ENCODE peak calls at places on chromosomes 2 and 18, in six cellular contexts. Y is CD4-positive, CD25-positive, alpha-beta regulatory T cell; D is left ventricle myocardium inferior; G is ovary; J is heart left ventricle; L is CD8-positive, alpha-beta memory T cell. T is an unnamed sample. For H3K36me3, the result is how much of the 10 kb centered on the place peaks cover.

GRCh38 chr2:84768840-84769239 is 112.0 kb downstream of the TRABD2A start:
- DNase-seq in G (no peak), L (no peak), D (no peak), J (no peak), Y (no peak), T (no peak)

GRCh38 chr2:20680744-20681143 is 13.8 kb downstream of the GDF7 start:
- DNase-seq in J (no peak), Y (no peak), G (no peak), D (no peak), L (no peak), T (no peak)

GRCh38 chr2:239161711-239162140 is 239.1 kb downstream of the HDAC4 start:
- DNase-seq in G (no peak), L (no peak), Y (no peak), D (peak), J (no peak), T (peak)

GRCh38 chr2:95531254-95531771 is 46.8 kb upstream of the TRIM43B start:
- DNase-seq in G (no peak), D (no peak), J (no peak), L (no peak), Y (no peak), T (no peak)

GRCh38 chr18:54359233-54359632 is 1.5 kb downstream of the C18orf54 start:
- DNase-seq in G (no peak), D (no peak), Y (no peak), L (no peak), J (no peak), T (no peak)

GRCh38 chr2:46666044-46666662 is 186.8 kb downstream of the TMEM247 start:
- DNase-seq in Y (no peak), G (peak), J (peak), L (no peak), D (peak), T (peak)

GRCh38 chr2:138103156-138103555 is 138.9 kb downstream of the HNMT start:
- DNase-seq in Y (no peak), D (no peak), G (no peak), L (no peak), J (no peak), T (no peak)

GRCh38 chr2:189179607-189179979 is at the start of gene COL5A2:
- DNase-seq in L (no peak), J (peak), Y (no peak), D (peak), G (peak), T (peak)

GRCh38 chr2:180618570-180618969 is 361.8 kb upstream of the UBE2E3 start:
- DNase-seq in J (no peak), D (no peak), L (no peak), G (no peak), Y (no peak), T (no peak)

GRCh38 chr2:122423934-122424333 is 668.5 kb downstream of the TSN start:
- DNase-seq in D (no peak), Y (no peak), G (no peak), J (no peak), L (no peak), T (no peak)

GRCh38 chr2:108171652-108172051 is 68.1 kb upstream of the SULT1C3 start:
- DNase-seq in D (no peak), J (no peak), L (no peak), Y (no peak), G (no peak), T (no peak)

GRCh38 chr2:241125626-241126025 is 23.5 kb upstream of the MTERF4 start:
- DNase-seq in L (no peak), J (no peak), D (no peak), Y (peak), G (no peak), T (peak)

GRCh38 chr2:50491541-50492114 is 540.3 kb downstream of the NRXN1 start:
- DNase-seq in L (no peak), G (no peak), Y (peak), D (no peak), J (peak), T (no peak)

GRCh38 chr2:118847447-118848172 is at the start of gene EN1:
- DNase-seq in Y (peak), G (no peak), D (no peak), L (no peak), J (no peak), T (no peak)

GRCh38 chr2:39099820-39100728 is 20.8 kb downstream of the SOS1 start:
- DNase-seq in L (no peak), G (no peak), Y (peak), J (no peak), D (no peak), T (no peak)

GRCh38 chr18:49520661-49521145 is 33.7 kb upstream of the C18orf32 start:
- DNase-seq in J (no peak), Y (no peak), G (no peak), L (no peak), D (no peak), T (no peak)

GRCh38 chr18:47970664-47971523 is 40.4 kb upstream of the SMAD2 start:
- DNase-seq in J (no peak), D (no peak), Y (no peak), L (no peak), G (no peak), T (no peak)

GRCh38 chr2:147223553-147223952 is 621.3 kb upstream of the ACVR2A start:
- DNase-seq in Y (no peak), D (no peak), L (no peak), J (no peak), G (no peak), T (no peak)

GRCh38 chr2:3682811-3683210 is 20.6 kb upstream of the DCDC2C start:
- DNase-seq in L (no peak), J (no peak), D (no peak), Y (no peak), G (no peak), T (no peak)

GRCh38 chr2:181306785-181307184 is 150.4 kb upstream of the ITGA4 start:
- DNase-seq in G (no peak), L (no peak), D (no peak), J (no peak), Y (peak), T (no peak)

GRCh38 chr2:143704432-143705106 is 575.4 kb downstream of the ARHGAP15 start:
- DNase-seq in G (no peak), J (no peak), L (no peak), Y (no peak), D (no peak), T (no peak)

GRCh38 chr18:525066-525797 is 24.7 kb upstream of the COLEC12 start:
- DNase-seq in G (peak), D (no peak), J (no peak), L (no peak), Y (no peak), T (no peak)

GRCh38 chr2:134900151-134900550 is 18.5 kb upstream of the CCNT2 start:
- DNase-seq in D (no peak), J (no peak), G (no peak), L (no peak), Y (no peak), T (no peak)

GRCh38 chr2:154827286-154827685 is 128.8 kb downstream of the KCNJ3 start:
- DNase-seq in J (no peak), L (no peak), Y (no peak), D (no peak), G (no peak), T (no peak)

GRCh38 chr2:63834401-63834800 is 7.3 kb upstream of the UGP2 start:
- DNase-seq in L (no peak), D (no peak), Y (no peak), G (no peak), J (no peak), T (no peak)

GRCh38 chr2:214203199-214203598 is 207.7 kb upstream of the VWC2L start:
- DNase-seq in L (no peak), J (no peak), D (no peak), Y (no peak), G (no peak), T (no peak)

GRCh38 chr2:195756218-195756941 is 99.4 kb downstream of the SLC39A10 start:
- DNase-seq in G (no peak), Y (no peak), L (no peak), D (no peak), J (no peak), T (no peak)

GRCh38 chr2:230751062-230751461 is 38.4 kb downstream of the CAB39 start:
- DNase-seq in D (no peak), L (no peak), J (no peak), Y (peak), G (no peak), T (no peak)

GRCh38 chr2:37344453-37345361 is at the start of gene QPCT:
- DNase-seq in G (peak), J (peak), Y (peak), D (peak), L (peak), T (peak)

GRCh38 chr2:672606-672905 is 4.7 kb downstream of the TMEM18 start:
- DNase-seq in J (no peak), D (no peak), L (no peak), G (no peak), Y (no peak), T (no peak)

GRCh38 chr2:671787-672605 is 5.2 kb downstream of the TMEM18 start:
- DNase-seq in Y (no peak), J (no peak), G (no peak), D (no peak), L (no peak), T (no peak)

GRCh38 chr2:669323-669722 is 7.9 kb downstream of the TMEM18 start:
- DNase-seq in Y (no peak), L (no peak), G (no peak), D (no peak), J (no peak), T (no peak)

GRCh38 chr2:670637-671036 is 6.6 kb downstream of the TMEM18 start:
- DNase-seq in G (no peak), J (no peak), D (no peak), Y (no peak), L (no peak), T (no peak)

DNA sequence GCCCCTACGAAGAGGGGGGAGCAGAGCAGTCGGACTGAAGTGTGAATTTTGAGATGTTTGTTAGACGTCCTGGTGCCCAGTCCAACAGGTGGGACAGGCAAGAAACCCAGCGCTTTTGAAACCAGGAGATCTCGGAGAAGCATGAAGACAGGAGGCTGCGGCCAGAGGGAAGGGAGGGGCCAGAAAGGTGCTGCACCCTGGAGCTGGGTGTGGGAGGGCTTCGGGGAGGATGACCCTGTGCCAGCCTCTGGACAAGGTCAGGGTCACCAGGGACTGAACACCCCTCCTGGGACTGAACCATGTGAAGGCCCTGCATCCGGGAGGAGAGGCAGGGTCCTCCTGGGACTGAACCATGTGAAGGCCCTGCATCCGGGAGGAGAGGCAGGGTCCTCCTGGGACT is 6.1 kb downstream of the TMEM18 start:
- DNase-seq in G (no peak), J (no peak), Y (no peak), L (no peak), D (no peak), T (no peak)
- H3K36me3 ChIP-seq in G (under half), J (half or more), Y (under half), L (under half), D (half or more), T (half or more)

DNA sequence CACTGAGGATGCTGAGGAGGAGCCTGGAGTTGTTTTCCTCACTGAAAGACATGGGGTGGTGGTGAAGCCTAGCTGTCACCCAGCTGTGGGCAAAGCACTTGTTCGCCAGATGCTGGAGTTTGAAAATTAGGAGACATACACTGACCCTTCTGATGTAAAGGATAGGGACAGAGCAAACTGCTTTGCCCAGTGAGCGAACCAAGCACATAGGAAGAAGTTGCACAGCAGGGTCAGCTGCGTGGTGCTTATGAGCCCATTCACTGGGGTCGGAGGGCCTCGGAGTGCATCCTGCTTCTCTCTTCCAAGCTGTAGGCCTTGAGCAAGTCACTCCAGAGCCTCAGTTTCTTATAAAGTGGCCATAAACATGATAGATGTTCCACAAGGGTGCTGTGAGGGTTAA is 50.9 kb downstream of the HK2 start:
- DNase-seq in J (no peak), D (no peak), Y (no peak), G (no peak), L (no peak), T (no peak)
- H3K36me3 ChIP-seq in J (half or more), D (under half), Y (half or more), G (under half), L (under half), T (under half)

DNA sequence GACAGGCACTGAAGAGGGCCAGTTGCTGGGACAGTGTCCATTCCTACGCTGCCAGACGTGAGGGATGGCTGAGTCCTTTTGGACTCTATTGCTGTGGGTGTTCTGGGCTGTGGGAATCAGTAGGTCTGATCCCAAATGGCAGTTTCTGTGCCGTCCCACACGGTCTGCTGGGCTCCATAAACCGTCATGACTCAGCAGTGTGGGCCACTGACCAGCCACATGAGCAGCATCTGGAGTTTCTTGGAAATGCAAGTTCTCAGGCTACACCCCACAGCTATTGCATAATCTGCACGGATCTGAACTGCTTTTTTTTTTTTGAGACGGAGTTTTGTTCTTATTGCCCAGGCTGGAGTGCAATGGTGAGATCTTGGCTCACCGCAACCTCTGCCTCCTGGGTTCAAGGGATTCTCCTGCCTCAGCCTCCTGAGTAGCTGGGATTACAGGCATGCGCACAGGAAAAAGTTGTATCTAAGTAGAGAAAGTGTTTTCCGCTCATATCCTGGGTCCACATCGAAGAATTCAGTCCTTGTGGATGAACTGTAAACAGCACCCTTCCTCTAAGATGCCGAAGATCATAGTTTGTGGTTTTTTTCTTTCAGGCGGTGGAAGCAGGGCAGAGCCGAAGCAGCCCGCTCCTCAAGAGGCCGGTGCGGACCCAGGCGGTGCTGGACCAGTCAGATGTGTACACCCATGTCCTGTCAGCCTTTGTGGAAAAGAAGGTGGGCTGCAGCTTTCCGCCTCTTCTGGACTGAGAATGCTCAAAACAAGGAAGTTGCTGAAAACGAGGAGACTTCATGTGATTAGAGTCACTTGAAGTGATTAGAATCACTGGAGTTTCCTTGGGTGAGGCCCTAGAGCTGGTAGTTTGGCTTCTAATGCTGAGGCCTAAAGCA is 25.5 kb downstream of the RMC1 start:
- DNase-seq in Y (no peak), J (no peak), L (no peak), G (peak), D (peak), T (peak)
- H3K36me3 ChIP-seq in Y (half or more), J (half or more), L (half or more), G (under half), D (half or more), T (half or more)

DNA sequence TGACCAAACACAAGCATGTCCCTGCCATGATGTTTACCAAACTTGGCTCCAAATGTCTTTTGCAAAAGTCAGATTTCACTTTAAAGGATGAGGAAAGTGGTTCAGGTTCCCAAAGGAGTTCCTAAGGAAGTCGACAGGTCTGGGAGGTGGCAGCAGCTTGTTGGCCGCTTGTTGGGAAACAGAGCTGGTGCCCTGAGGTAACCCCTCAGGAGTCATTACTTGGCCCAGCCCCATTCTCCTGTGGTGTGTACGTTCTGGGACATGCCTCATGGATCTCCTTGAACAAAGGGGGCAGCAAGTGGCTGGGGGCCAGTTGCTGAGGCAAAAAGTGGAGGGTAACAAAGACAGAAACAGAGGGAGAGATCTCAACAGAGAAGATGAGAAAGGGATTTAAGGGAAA is 10.9 kb downstream of the TMBIM1 start:
- DNase-seq in J (no peak), G (no peak), L (no peak), Y (no peak), D (no peak), T (peak)
- H3K36me3 ChIP-seq in J (half or more), G (under half), L (half or more), Y (half or more), D (half or more), T (half or more)

GRCh38 chr2:10658914-10659257 is 30.9 kb downstream of the NOL10 start:
- DNase-seq in G (no peak), D (no peak), Y (no peak), J (no peak), L (no peak), T (no peak)
- H3K36me3 ChIP-seq in G (under half), D (half or more), Y (under half), J (half or more), L (under half), T (under half)

DNA sequence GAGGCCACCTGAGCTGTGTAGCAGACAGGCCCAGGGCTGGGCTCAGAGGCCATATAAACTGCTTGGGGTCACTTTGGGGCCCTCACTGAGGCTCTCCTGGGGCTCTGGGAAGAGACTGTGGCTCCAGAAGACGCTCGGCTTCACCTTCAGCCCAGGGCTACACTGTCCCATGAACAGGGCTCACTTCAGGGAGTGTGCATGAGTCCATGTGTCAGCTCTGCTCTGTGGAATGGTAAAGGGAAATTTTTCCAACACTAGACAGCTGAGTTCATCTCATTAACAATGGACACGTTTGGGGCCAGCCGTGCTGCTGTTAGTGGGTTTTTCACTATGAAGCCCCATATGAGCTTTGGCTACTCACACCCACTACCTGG is 65.4 kb upstream of the TFCP2L1 start:
- DNase-seq in Y (no peak), L (no peak), D (no peak), J (no peak), G (no peak), T (no peak)
- H3K36me3 ChIP-seq in Y (half or more), L (half or more), D (half or more), J (half or more), G (under half), T (half or more)